ENCODE peak calls at places on chromosomes 13 and 19, in ten cellular contexts. B, A, E, S, R, G, K, N, L and Z are unnamed samples.

GRCh38 chr13:38636756-38637155 is 50.1 kb upstream of the FREM2 start:
- DNase-seq in B (no peak), A (no peak), E (no peak), S (peak; percentile 20), R (no peak), G (peak; percentile 77), K (no peak), N (no peak), L (no peak), Z (no peak)

GRCh38 chr13:48400820-48401219 is 12.1 kb downstream of the LPAR6 start:
- DNase-seq in B (no peak), A (peak; percentile 82), E (no peak), S (no peak), R (peak; percentile 64), G (no peak), K (no peak), N (peak; percentile 79), L (no peak), Z (no peak)

GRCh38 chr13:71979616-71980015 is 112.6 kb upstream of the DACH1 start:
- DNase-seq in B (no peak), A (no peak), E (no peak), S (no peak), R (no peak), G (no peak), K (no peak), N (no peak), L (no peak), Z (no peak)

GRCh38 chr13:110279684-110280083 is 27.3 kb downstream of the COL4A1 start:
- DNase-seq in B (no peak), A (no peak), E (no peak), S (no peak), R (no peak), G (no peak), K (no peak), N (no peak), L (no peak), Z (no peak)

GRCh38 chr13:29227560-29227959 is 367.9 kb downstream of the SLC7A1 start:
- DNase-seq in B (no peak), A (no peak), E (no peak), S (no peak), R (no peak), G (no peak), K (no peak), N (peak; percentile 3), L (no peak), Z (no peak)

GRCh38 chr13:24261566-24261965 is 47.8 kb upstream of the C1QTNF9 start:
- DNase-seq in B (no peak), A (no peak), E (no peak), S (no peak), R (no peak), G (no peak), K (no peak), N (no peak), L (peak; percentile 54), Z (no peak)

GRCh38 chr19:13748169-13748884 is 16.0 kb upstream of the MRI1 start:
- DNase-seq in B (no peak), A (peak; percentile 55), E (no peak), S (no peak), R (peak; percentile 73), G (no peak), K (no peak), N (peak; percentile 36), L (peak; percentile 42), Z (no peak)

GRCh38 chr19:5903054-5903501 is 512 bp downstream of the NDUFA11 start:
- DNase-seq in B (no peak), A (peak; percentile 58), E (no peak), S (no peak), R (peak; percentile 64), G (no peak), K (no peak), N (peak; percentile 60), L (peak; percentile 62), Z (no peak)

GRCh38 chr13:22451345-22451744 is 729.4 kb upstream of the SGCG start:
- DNase-seq in B (no peak), A (no peak), E (no peak), S (no peak), R (no peak), G (no peak), K (peak; percentile 50), N (no peak), L (no peak), Z (no peak)

GRCh38 chr19:18588611-18589379 is at the start of gene REX1BD:
- DNase-seq in B (no peak), A (peak; percentile 78), E (peak; percentile 57), S (peak; percentile 72), R (peak; percentile 65), G (peak; percentile 86), K (peak; percentile 83), N (peak; percentile 76), L (peak; percentile 94), Z (peak; percentile 79)

GRCh38 chr19:18589380-18590272 is 1.0 kb downstream of the REX1BD start:
- DNase-seq in B (no peak), A (peak; percentile 45), E (no peak), S (peak; percentile 58), R (peak; percentile 57), G (peak; percentile 73), K (peak; percentile 62), N (peak; percentile 52), L (peak; percentile 87), Z (no peak)

GRCh38 chr19:18591735-18592385 is 3.3 kb downstream of the REX1BD start:
- DNase-seq in B (no peak), A (no peak), E (no peak), S (no peak), R (peak; percentile 85), G (no peak), K (no peak), N (peak; percentile 86), L (no peak), Z (no peak)

GRCh38 chr19:18587962-18588610 is 512 bp upstream of the REX1BD start:
- DNase-seq in B (no peak), A (no peak), E (no peak), S (no peak), R (no peak), G (no peak), K (no peak), N (no peak), L (peak; percentile 26), Z (no peak)

DNA sequence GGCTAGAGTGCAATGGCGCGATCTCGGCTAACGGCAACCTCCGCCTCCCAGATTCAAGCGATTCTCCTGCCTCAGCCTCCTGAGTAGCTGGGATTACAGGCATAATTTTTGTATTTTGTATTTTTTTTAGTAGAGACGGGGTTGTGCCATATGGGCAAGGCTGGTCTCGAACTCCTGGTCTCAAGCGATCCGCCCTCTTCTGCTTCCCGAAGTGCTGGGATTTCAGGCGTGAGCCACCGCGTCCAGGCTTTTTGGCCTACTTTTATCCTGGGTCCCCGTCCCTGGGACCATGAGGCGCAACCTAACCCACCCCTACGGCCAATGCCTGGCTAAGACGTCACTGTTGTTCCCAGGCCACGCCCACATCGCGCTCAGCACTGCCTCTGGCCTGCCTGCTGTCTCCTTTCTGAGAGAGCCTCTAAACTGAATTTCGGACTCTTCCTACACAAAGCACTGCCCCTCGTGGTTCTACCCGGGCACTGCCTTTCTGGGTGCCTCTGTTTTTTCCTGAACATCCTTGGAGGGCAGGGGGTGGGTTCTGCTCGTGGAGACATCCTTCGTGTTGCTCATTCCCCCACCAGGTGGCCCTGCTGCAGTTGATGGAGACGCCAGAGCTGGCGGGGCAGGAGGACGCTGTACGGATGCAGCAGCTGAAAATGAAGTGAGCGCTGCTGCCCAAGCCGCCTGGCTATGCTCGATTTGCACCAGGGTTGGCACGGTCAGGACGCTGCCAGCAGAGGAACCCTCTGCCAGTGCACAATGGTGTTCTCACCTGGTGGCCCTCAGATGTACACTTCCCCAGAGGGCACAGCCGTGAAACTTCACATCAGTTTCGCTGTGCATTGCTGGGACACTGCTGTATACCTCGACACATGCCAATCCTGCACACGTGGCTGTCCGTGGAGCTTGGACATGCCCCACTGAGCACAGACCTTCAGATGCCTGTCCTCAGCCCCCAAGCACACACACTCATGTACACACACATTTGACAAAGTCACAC is 2.0 kb downstream of the REX1BD start:
- DNase-seq in B (no peak), A (no peak), E (no peak), S (peak; percentile 56), R (peak; percentile 73), G (peak; percentile 49), K (peak; percentile 74), N (peak; percentile 18), L (peak; percentile 64), Z (no peak)
- TF ChIP-seq CTCF in B (no peak), A (no peak), E (no peak), S (peak; percentile 64), R (peak; percentile 30), G (no peak), K (peak; percentile 58), N (peak; percentile 19), L (peak; percentile 50), Z (no peak)

GRCh38 chr13:42478531-42479156 is 95.3 kb upstream of the TNFSF11 start:
- DNase-seq in B (no peak), A (peak; percentile 57), E (no peak), S (no peak), R (peak; percentile 53), G (no peak), K (no peak), N (no peak), L (no peak), Z (no peak)
- TF ChIP-seq CTCF in B (no peak), A (peak; percentile 70), E (no peak), S (peak; percentile 33), R (peak; percentile 57), G (peak; percentile 38), K (peak; percentile 49), N (peak; percentile 40), L (peak; percentile 27), Z (no peak)

DNA sequence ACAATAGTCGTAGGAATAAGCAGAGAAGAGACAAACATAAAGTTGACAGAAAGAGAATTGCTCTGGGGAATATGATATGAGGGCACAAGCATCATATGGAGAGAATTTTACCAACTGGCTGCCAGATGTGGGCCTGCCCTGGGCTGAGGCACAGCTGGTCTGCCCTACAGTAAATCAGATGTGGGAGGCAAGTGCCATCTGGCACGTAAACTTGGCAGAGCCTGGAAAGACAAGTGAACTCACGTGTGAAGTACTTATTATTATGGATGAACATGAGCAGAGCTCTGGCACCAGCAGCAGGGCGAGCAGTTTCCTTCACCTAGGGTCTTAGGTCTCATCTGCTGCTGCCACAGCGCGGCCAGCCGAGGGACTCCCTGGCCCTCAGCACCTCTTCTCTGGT is 20.6 kb downstream of the PCDH8 start:
- DNase-seq in B (no peak), A (no peak), E (no peak), S (no peak), R (no peak), G (no peak), K (no peak), N (no peak), L (no peak), Z (no peak)
- TF ChIP-seq CTCF in B (no peak), A (no peak), E (no peak), S (no peak), R (no peak), G (no peak), K (no peak), N (no peak), L (no peak), Z (no peak)

DNA sequence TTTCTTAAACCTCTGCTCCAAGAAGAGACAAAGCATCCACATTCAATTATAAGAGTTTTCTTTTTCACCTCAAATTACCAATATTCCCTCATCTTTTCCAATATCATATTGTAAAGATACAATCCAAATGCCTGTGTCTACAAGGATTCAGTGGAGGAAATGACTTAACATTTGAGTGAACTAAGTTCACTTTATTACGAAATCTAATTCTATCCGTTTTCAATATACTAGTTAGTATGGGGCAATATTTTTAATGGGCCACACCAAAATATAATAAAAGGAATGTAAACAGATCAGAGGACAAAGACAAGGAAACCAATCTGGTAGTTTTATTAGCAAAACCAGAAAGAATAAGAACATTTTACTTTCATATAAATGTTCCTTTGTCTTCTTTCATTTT is 136.0 kb downstream of the DCLK1 start:
- DNase-seq in B (no peak), A (peak; percentile 66), E (no peak), S (no peak), R (peak; percentile 38), G (no peak), K (no peak), N (peak; percentile 38), L (no peak), Z (no peak)
- TF ChIP-seq CTCF in B (no peak), A (no peak), E (no peak), S (no peak), R (no peak), G (no peak), K (no peak), N (no peak), L (no peak), Z (no peak)